ENCODE peak calls at places on chromosomes 11 and 22, in five cellular contexts. R is fibroblast of lung, V is left ventricle myocardium inferior, S is A673, Z is H1. W is an unnamed sample. For H3K4me1, the result is how much of the 10 kb centered on the place peaks cover.

GRCh38 chr11:19890308-19890707 is 177.7 kb downstream of the NAV2 start:
- DNase-seq in R (peak), V (no peak), S (peak), Z (no peak), W (no peak)

GRCh38 chr22:50118129-50118528 is 28.3 kb downstream of the MOV10L1 start:
- DNase-seq in R (no peak), V (no peak), S (no peak), Z (no peak), W (no peak)

GRCh38 chr11:19728436-19728835 is 15.8 kb downstream of the NAV2 start:
- DNase-seq in R (peak), V (no peak), S (no peak), Z (no peak), W (no peak)

GRCh38 chr11:116693206-116694016 is 79.4 kb downstream of the BUD13 start:
- DNase-seq in R (no peak), V (no peak), S (no peak), Z (peak), W (no peak)

GRCh38 chr11:84930863-84931262 is 696.3 kb downstream of the DLG2 start:
- DNase-seq in R (no peak), V (no peak), S (no peak), Z (no peak), W (no peak)

GRCh38 chr11:9461760-9462134 is 935 bp downstream of the ZNF143 start:
- DNase-seq in R (peak), V (no peak), S (no peak), Z (no peak), W (no peak)

GRCh38 chr11:10328314-10329090 is 23.6 kb downstream of the ADM start:
- DNase-seq in R (peak), V (no peak), S (peak), Z (no peak), W (no peak)

GRCh38 chr22:23431337-23432072 is 148.6 kb downstream of the IGLL1 start:
- DNase-seq in R (no peak), V (no peak), S (peak), Z (no peak), W (no peak)

GRCh38 chr11:7451952-7452507 is 33.3 kb upstream of the OLFML1 start:
- DNase-seq in R (no peak), V (no peak), S (no peak), Z (no peak), W (no peak)

DNA sequence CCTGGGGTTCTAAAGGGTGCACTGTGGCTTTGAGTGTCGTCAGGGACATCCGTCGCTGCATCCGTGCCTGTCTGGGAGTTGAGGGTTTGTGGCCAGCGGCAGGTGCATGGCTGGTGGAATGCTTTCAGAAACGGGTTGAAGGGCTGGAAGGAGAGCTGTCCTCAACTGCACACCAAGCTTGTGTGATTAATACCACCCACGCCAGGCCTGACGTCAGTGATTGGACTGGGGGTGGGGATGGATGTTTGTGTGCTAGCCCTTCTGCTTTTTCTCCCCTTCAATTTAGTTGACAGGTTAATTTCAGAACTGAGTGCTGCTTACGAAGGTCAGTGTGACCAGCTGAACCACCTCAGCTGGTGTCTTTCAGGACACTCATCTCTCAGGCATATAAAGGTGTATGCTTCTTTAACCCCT is 3.2 kb upstream of the GAB2 start:
- DNase-seq in R (peak), V (peak), S (peak), Z (no peak), W (no peak)
- H3K4me1 ChIP-seq in R (under half), V (under half), S (half or more), Z (under half), W (under half)

GRCh38 chr11:65546217-65546958 is 11.8 kb downstream of the LTBP3 start:
- DNase-seq in R (no peak), V (peak), S (peak), Z (peak), W (no peak)
- H3K4me3 ChIP-seq in R (no peak), V (peak), S (no peak), Z (peak), W (peak)

GRCh38 chr11:68381716-68382115 is 69.3 kb downstream of the LRP5 start:
- DNase-seq in R (no peak), V (no peak), S (no peak), Z (no peak), W (no peak)
- H3K4me1 ChIP-seq in R (under half), V (half or more), S (under half), Z (under half), W (under half)

GRCh38 chr11:69203901-69204245 is 48.1 kb downstream of the SMIM38 start:
- DNase-seq in R (no peak), V (no peak), S (no peak), Z (no peak), W (no peak)
- H3K4me3 ChIP-seq in R (no peak), V (no peak), S (no peak), Z (no peak), W (no peak)

GRCh38 chr22:38172016-38172431 is 9.6 kb downstream of the PLA2G6 start:
- DNase-seq in R (peak), V (no peak), S (no peak), Z (no peak), W (no peak)
- H3K4me1 ChIP-seq in R (under half), V (half or more), S (under half), Z (under half), W (under half)

DNA sequence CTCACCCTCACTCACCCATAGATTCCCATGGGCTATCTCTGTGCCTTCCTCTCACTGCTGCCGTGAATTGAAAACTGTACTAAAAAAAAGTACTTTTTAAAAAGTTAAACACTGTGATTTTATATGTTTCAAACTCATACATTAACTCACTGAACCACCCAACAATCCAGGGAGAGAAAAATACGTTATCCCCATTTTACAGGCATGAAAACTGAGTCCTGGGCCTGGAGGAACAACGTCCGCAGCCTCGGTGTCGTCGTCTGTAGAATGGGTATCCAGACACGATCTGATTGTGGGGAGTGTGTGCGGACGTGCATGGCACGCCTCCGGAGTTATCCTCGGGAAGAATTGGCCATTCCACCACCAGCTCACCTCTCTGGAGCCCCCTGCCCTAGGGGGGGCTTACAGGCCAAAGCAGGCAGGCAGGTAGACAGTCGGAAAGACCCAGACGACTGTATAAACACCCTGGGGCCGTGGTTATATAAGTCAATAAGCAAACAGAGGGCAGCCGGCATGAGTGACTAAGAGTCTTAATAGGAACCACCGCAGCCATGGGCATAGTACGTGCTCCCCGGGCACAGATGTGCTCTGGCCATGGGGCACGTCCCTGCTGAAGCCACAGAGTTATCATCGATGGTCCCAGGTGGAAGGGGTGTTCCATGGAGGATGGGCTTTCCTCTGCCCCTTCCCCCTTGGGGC is 7.1 kb upstream of the PDGFB start:
- DNase-seq in R (peak), V (no peak), S (no peak), Z (no peak), W (no peak)
- H3K4me3 ChIP-seq in R (no peak), V (no peak), S (no peak), Z (no peak), W (no peak)

GRCh38 chr22:46004105-46004866 is 27.3 kb upstream of the WNT7B start:
- DNase-seq in R (no peak), V (peak), S (peak), Z (no peak), W (no peak)

GRCh38 chr22:46008291-46008690 is 31.3 kb upstream of the WNT7B start:
- DNase-seq in R (peak), V (peak), S (no peak), Z (no peak), W (no peak)

GRCh38 chr22:46007003-46007847 is 30.3 kb upstream of the WNT7B start:
- DNase-seq in R (peak), V (peak), S (peak), Z (no peak), W (no peak)

GRCh38 chr22:46007848-46008261 is 30.9 kb upstream of the WNT7B start:
- DNase-seq in R (peak), V (peak), S (peak), Z (no peak), W (no peak)

GRCh38 chr22:46006379-46007002 is 29.5 kb upstream of the WNT7B start:
- DNase-seq in R (peak), V (peak), S (peak), Z (peak), W (peak)
- H3K4me1 ChIP-seq in R (under half), V (half or more), S (under half), Z (under half), W (under half)